ENCODE peak calls at places on chromosomes 7 and 10, in six cellular contexts. One of them, this sample, is unnamed.

GRCh38 chr7:11831383-11831726 is 643 bp downstream of the THSD7A start:
- DNase-seq in choroid plexus epithelial cell: peak; percentile 39
- DNase-seq in H7: no peak
- DNase-seq in thoracic aorta: no peak
- DNase-seq in endothelial cell of umbilical vein: no peak
- DNase-seq in activated CD4-positive, alpha-beta T cell treated with anti-CD3 and anti-CD28 coated beads, Interleukin-2, amount 50 U/mL, for 1 hour: no peak
- DNase-seq in this sample: no peak

GRCh38 chr7:69801729-69802688 is 203.7 kb downstream of the AUTS2 start:
- DNase-seq in choroid plexus epithelial cell: no peak
- DNase-seq in H7: no peak
- DNase-seq in thoracic aorta: no peak
- DNase-seq in endothelial cell of umbilical vein: no peak
- DNase-seq in activated CD4-positive, alpha-beta T cell treated with anti-CD3 and anti-CD28 coated beads, Interleukin-2, amount 50 U/mL, for 1 hour: no peak
- DNase-seq in this sample: no peak

GRCh38 chr10:97543025-97543546 is 29.5 kb upstream of the ANKRD2 start:
- DNase-seq in choroid plexus epithelial cell: peak; percentile 96
- DNase-seq in H7: peak; percentile 49
- DNase-seq in thoracic aorta: peak; percentile 82
- DNase-seq in endothelial cell of umbilical vein: peak; percentile 98
- DNase-seq in activated CD4-positive, alpha-beta T cell treated with anti-CD3 and anti-CD28 coated beads, Interleukin-2, amount 50 U/mL, for 1 hour: peak; percentile 2
- DNase-seq in this sample: no peak

GRCh38 chr10:92387289-92387940 is 96.4 kb downstream of the MARCHF5 start:
- DNase-seq in choroid plexus epithelial cell: peak; percentile 75
- DNase-seq in H7: peak; percentile 91
- DNase-seq in thoracic aorta: no peak
- DNase-seq in endothelial cell of umbilical vein: peak; percentile 63
- DNase-seq in activated CD4-positive, alpha-beta T cell treated with anti-CD3 and anti-CD28 coated beads, Interleukin-2, amount 50 U/mL, for 1 hour: no peak
- DNase-seq in this sample: peak; percentile 96

GRCh38 chr10:133071801-133072595 is 15.7 kb upstream of the ADGRA1 start:
- DNase-seq in choroid plexus epithelial cell: no peak
- DNase-seq in H7: peak; percentile 81
- DNase-seq in thoracic aorta: no peak
- DNase-seq in endothelial cell of umbilical vein: no peak
- DNase-seq in activated CD4-positive, alpha-beta T cell treated with anti-CD3 and anti-CD28 coated beads, Interleukin-2, amount 50 U/mL, for 1 hour: no peak
- DNase-seq in this sample: peak; percentile 41

GRCh38 chr7:38682602-38683001 is 51.4 kb upstream of the AMPH start:
- DNase-seq in choroid plexus epithelial cell: no peak
- DNase-seq in H7: no peak
- DNase-seq in thoracic aorta: no peak
- DNase-seq in endothelial cell of umbilical vein: no peak
- DNase-seq in activated CD4-positive, alpha-beta T cell treated with anti-CD3 and anti-CD28 coated beads, Interleukin-2, amount 50 U/mL, for 1 hour: no peak
- DNase-seq in this sample: no peak

GRCh38 chr7:80277434-80278427 is 143.1 kb downstream of the GNAI1 start:
- DNase-seq in choroid plexus epithelial cell: peak; percentile 86
- DNase-seq in H7: no peak
- DNase-seq in thoracic aorta: no peak
- DNase-seq in endothelial cell of umbilical vein: peak; percentile 41
- DNase-seq in activated CD4-positive, alpha-beta T cell treated with anti-CD3 and anti-CD28 coated beads, Interleukin-2, amount 50 U/mL, for 1 hour: no peak
- DNase-seq in this sample: no peak

GRCh38 chr7:43649755-43650274 is 66.9 kb downstream of the STK17A start:
- DNase-seq in choroid plexus epithelial cell: peak; percentile 47
- DNase-seq in H7: no peak
- DNase-seq in thoracic aorta: no peak
- DNase-seq in endothelial cell of umbilical vein: peak; percentile 62
- DNase-seq in activated CD4-positive, alpha-beta T cell treated with anti-CD3 and anti-CD28 coated beads, Interleukin-2, amount 50 U/mL, for 1 hour: peak; percentile 49
- DNase-seq in this sample: no peak

GRCh38 chr10:4512557-4513286 is 313.3 kb upstream of the AKR1E2 start:
- DNase-seq in choroid plexus epithelial cell: peak; percentile 88
- DNase-seq in H7: peak; percentile 65
- DNase-seq in thoracic aorta: no peak
- DNase-seq in endothelial cell of umbilical vein: peak; percentile 54
- DNase-seq in activated CD4-positive, alpha-beta T cell treated with anti-CD3 and anti-CD28 coated beads, Interleukin-2, amount 50 U/mL, for 1 hour: no peak
- DNase-seq in this sample: peak; percentile 36

GRCh38 chr7:100604976-100605911 is 3.1 kb downstream of the PCOLCE start:
- DNase-seq in choroid plexus epithelial cell: no peak
- DNase-seq in H7: peak; percentile 91
- DNase-seq in thoracic aorta: no peak
- DNase-seq in endothelial cell of umbilical vein: no peak
- DNase-seq in activated CD4-positive, alpha-beta T cell treated with anti-CD3 and anti-CD28 coated beads, Interleukin-2, amount 50 U/mL, for 1 hour: no peak
- DNase-seq in this sample: peak; percentile 67